ENCODE peak calls at places on chromosomes 7 and 10, in eight cellular contexts. T is stimulated activated CD8-positive, alpha-beta memory T cell treated with anti-CD3 and anti-CD28 coated beads, Interleukin-15, amount 100 ng/mL, for 24 hours; M is T-helper 1 cell; J is heart left ventricle; W is stimulated activated CD4-positive, alpha-beta T cell treated with anti-CD3 and anti-CD28 coated beads, Interleukin-2, amount 100 ng/mL, for 24 hours; P is occipital lobe; I is HL-60; S is central memory CD8-positive, alpha-beta T cell. Z is an unnamed sample.

GRCh38 chr10:124066744-124067714 is 26.4 kb downstream of the CHST15 start:
- DNase-seq in T (no peak), M (no peak), J (no peak), W (no peak), P (no peak), I (no peak), S (no peak), Z (no peak)

GRCh38 chr7:127690806-127691205 is 38.8 kb downstream of the SND1 start:
- DNase-seq in T (no peak), M (no peak), J (no peak), W (no peak), P (no peak), I (no peak), S (no peak), Z (no peak)

GRCh38 chr7:130918129-130919052 is 184.4 kb upstream of the KLF14 start:
- DNase-seq in T (no peak), M (no peak), J (no peak), W (no peak), P (no peak), I (no peak), S (no peak), Z (no peak)

GRCh38 chr7:75967573-75967997 is 26.8 kb downstream of the TMEM120A start:
- DNase-seq in T (no peak), M (no peak), J (peak), W (no peak), P (no peak), I (peak), S (no peak), Z (no peak)

GRCh38 chr10:105914432-105914831 is 1250.1 kb downstream of the SORCS1 start:
- DNase-seq in T (no peak), M (no peak), J (no peak), W (no peak), P (no peak), I (no peak), S (no peak), Z (no peak)

GRCh38 chr10:119007211-119007574 is 22.3 kb upstream of the NANOS1 start:
- DNase-seq in T (no peak), M (no peak), J (no peak), W (no peak), P (no peak), I (no peak), S (no peak), Z (no peak)

GRCh38 chr10:27494116-27494515 is 10.0 kb upstream of the RAB18 start:
- DNase-seq in T (no peak), M (no peak), J (no peak), W (no peak), P (no peak), I (no peak), S (no peak), Z (no peak)

GRCh38 chr7:24054231-24054630 is 229.8 kb upstream of the NPY start:
- DNase-seq in T (no peak), M (no peak), J (no peak), W (no peak), P (no peak), I (no peak), S (no peak), Z (no peak)

GRCh38 chr7:50982626-50983025 is 199.9 kb upstream of the GRB10 start:
- DNase-seq in T (no peak), M (no peak), J (no peak), W (no peak), P (no peak), I (no peak), S (no peak), Z (no peak)

GRCh38 chr10:106224676-106225075 is 939.8 kb downstream of the SORCS1 start:
- DNase-seq in T (no peak), M (no peak), J (no peak), W (no peak), P (no peak), I (no peak), S (no peak), Z (no peak)

GRCh38 chr10:69800109-69800508 is 1.6 kb upstream of the COL13A1 start:
- DNase-seq in T (no peak), M (no peak), J (peak), W (peak), P (no peak), I (no peak), S (no peak), Z (no peak)

GRCh38 chr7:38160003-38160571 is 18.0 kb upstream of the STARD3NL start:
- DNase-seq in T (no peak), M (no peak), J (no peak), W (no peak), P (no peak), I (no peak), S (no peak), Z (no peak)

GRCh38 chr10:76029782-76030181 is 598.4 kb downstream of the LRMDA start:
- DNase-seq in T (no peak), M (no peak), J (no peak), W (no peak), P (no peak), I (no peak), S (no peak), Z (no peak)

GRCh38 chr10:121096617-121097431 is 245.7 kb downstream of the WDR11 start:
- DNase-seq in T (no peak), M (no peak), J (peak), W (no peak), P (no peak), I (no peak), S (no peak), Z (peak)

GRCh38 chr7:16961650-16962049 is 79.9 kb upstream of the AGR3 start:
- DNase-seq in T (no peak), M (no peak), J (no peak), W (no peak), P (no peak), I (no peak), S (no peak), Z (no peak)

GRCh38 chr10:32318476-32318896 is 28.5 kb downstream of the EPC1 start:
- DNase-seq in T (no peak), M (no peak), J (no peak), W (no peak), P (no peak), I (peak), S (no peak), Z (no peak)

GRCh38 chr7:37952240-37952639 is 31.8 kb downstream of the EPDR1 start:
- DNase-seq in T (no peak), M (no peak), J (no peak), W (no peak), P (no peak), I (peak), S (no peak), Z (no peak)

GRCh38 chr7:114865564-114865963 is 56.3 kb upstream of the MDFIC start:
- DNase-seq in T (peak), M (peak), J (peak), W (peak), P (no peak), I (peak), S (peak), Z (peak)

GRCh38 chr10:94122247-94122646 is 128.5 kb downstream of the PLCE1 start:
- DNase-seq in T (no peak), M (no peak), J (no peak), W (no peak), P (no peak), I (no peak), S (no peak), Z (no peak)

GRCh38 chr7:126483972-126484371 is 768.8 kb downstream of the GRM8 start:
- DNase-seq in T (no peak), M (no peak), J (no peak), W (no peak), P (no peak), I (no peak), S (no peak), Z (no peak)

GRCh38 chr7:132666076-132666775 is 90.0 kb upstream of the PLXNA4 start:
- DNase-seq in T (no peak), M (no peak), J (no peak), W (no peak), P (no peak), I (no peak), S (no peak), Z (no peak)

GRCh38 chr10:93904901-93905300 is 11.1 kb downstream of the SLC35G1 start:
- DNase-seq in T (no peak), M (no peak), J (no peak), W (no peak), P (no peak), I (no peak), S (no peak), Z (no peak)

GRCh38 chr7:47830015-47830414 is 118.3 kb downstream of the PKD1L1 start:
- DNase-seq in T (no peak), M (no peak), J (no peak), W (no peak), P (no peak), I (no peak), S (no peak), Z (no peak)

GRCh38 chr10:54800677-54801480 is at the start of gene PCDH15:
- DNase-seq in T (no peak), M (no peak), J (peak), W (no peak), P (peak), I (no peak), S (no peak), Z (peak)

GRCh38 chr10:79320785-79321493 is 26.3 kb upstream of the PPIF start:
- DNase-seq in T (no peak), M (no peak), J (no peak), W (peak), P (no peak), I (peak), S (no peak), Z (peak)

GRCh38 chr10:42981358-42982236 is 95.3 kb upstream of the RET start:
- DNase-seq in T (no peak), M (no peak), J (peak), W (no peak), P (no peak), I (no peak), S (peak), Z (peak)

GRCh38 chr7:70776627-70777101 is 355.3 kb upstream of the GALNT17 start:
- DNase-seq in T (no peak), M (no peak), J (no peak), W (no peak), P (peak), I (no peak), S (no peak), Z (no peak)

GRCh38 chr10:15782851-15783250 is 63.1 kb upstream of the ITGA8 start:
- DNase-seq in T (no peak), M (no peak), J (no peak), W (no peak), P (no peak), I (no peak), S (no peak), Z (no peak)

GRCh38 chr7:111855842-111856227 is 293.5 kb upstream of the IMMP2L start:
- DNase-seq in T (no peak), M (no peak), J (no peak), W (no peak), P (no peak), I (no peak), S (no peak), Z (no peak)

GRCh38 chr10:103916254-103916653 is 1.7 kb downstream of the STN1 start:
- DNase-seq in T (no peak), M (no peak), J (no peak), W (no peak), P (no peak), I (no peak), S (no peak), Z (no peak)